ENCODE peak calls at places on chromosomes 3 and 15, in six cellular contexts. J is activated naive CD8-positive, alpha-beta T cell treated with anti-CD3 and anti-CD28 coated beads, Interleukin-2, amount 50 U/mL, for 24 hours; A is GM03348; L is HEK293T; X is stimulated activated CD8-positive, alpha-beta memory T cell treated with anti-CD3 and anti-CD28 coated beads, Interleukin-15, amount 100 ng/mL, for 1 hour; T is T-helper 1 cell. I is an unnamed sample.

GRCh38 chr15:32688151-32688639 is 29.6 kb upstream of the GREM1 start:
- DNase-seq in J (no peak), A (no peak), L (no peak), X (no peak), T (no peak), I (no peak)

GRCh38 chr3:8621141-8621540 is 23.5 kb downstream of the SSUH2 start:
- DNase-seq in J (no peak), A (no peak), L (no peak), X (no peak), T (no peak), I (no peak)

GRCh38 chr15:36666228-36666627 is 86.8 kb downstream of the CDIN1 start:
- DNase-seq in J (no peak), A (no peak), L (no peak), X (no peak), T (no peak), I (no peak)

GRCh38 chr15:96626936-96627577 is 296.6 kb downstream of the NR2F2 start:
- DNase-seq in J (no peak), A (no peak), L (no peak), X (no peak), T (no peak), I (no peak)

GRCh38 chr3:179156775-179157174 is 8.6 kb downstream of the PIK3CA start:
- DNase-seq in J (no peak), A (no peak), L (no peak), X (no peak), T (no peak), I (no peak)

GRCh38 chr15:101193063-101193712 is 58.7 kb downstream of the CHSY1 start:
- DNase-seq in J (no peak), A (peak), L (no peak), X (no peak), T (no peak), I (peak)

GRCh38 chr15:93664180-93664951 is 567.0 kb upstream of the MCTP2 start:
- DNase-seq in J (no peak), A (no peak), L (no peak), X (no peak), T (no peak), I (no peak)

GRCh38 chr3:170768334-170768801 is 101.6 kb downstream of the RPL22L1 start:
- DNase-seq in J (no peak), A (peak), L (no peak), X (no peak), T (no peak), I (no peak)

GRCh38 chr3:24945575-24945974 is 450.9 kb upstream of the THRB start:
- DNase-seq in J (no peak), A (no peak), L (no peak), X (no peak), T (no peak), I (peak)

I was measured in LNCaP clone FGC.